ENCODE peak calls at places on chromosomes 11 and 22, in six cellular contexts. T, G, Q, B, X and Z are unnamed samples.

GRCh38 chr11:42066113-42066512 is 606.7 kb upstream of the LRRC4C start:
- DNase-seq in Q (no peak), G (no peak), T (no peak), X (peak), B (no peak), Z (no peak)

GRCh38 chr11:32891657-32892354 is 805 bp upstream of the QSER1 start:
- DNase-seq in Q (no peak), T (no peak), X (no peak), G (no peak), B (no peak), Z (no peak)

GRCh38 chr11:62132188-62132587 is 8.4 kb downstream of the INCENP start:
- DNase-seq in G (no peak), T (no peak), X (no peak), B (no peak), Q (no peak), Z (no peak)

GRCh38 chr22:50191041-50191740 is 5.5 kb downstream of the TRABD start:
- DNase-seq in B (peak), T (peak), Q (peak), X (no peak), G (peak), Z (peak)

GRCh38 chr11:118401880-118402590 is 629 bp downstream of the ATP5MG start:
- DNase-seq in T (no peak), X (no peak), Q (no peak), B (no peak), G (no peak), Z (no peak)

GRCh38 chr22:29344137-29344536 is 28.6 kb upstream of the RASL10A start:
- DNase-seq in T (peak), G (no peak), B (peak), X (peak), Q (no peak), Z (no peak)

GRCh38 chr22:45893516-45893915 is 83.4 kb downstream of the WNT7B start:
- DNase-seq in T (no peak), G (no peak), X (peak), B (no peak), Q (no peak), Z (no peak)

GRCh38 chr11:57680552-57680874 is 12.6 kb downstream of the ZDHHC5 start:
- DNase-seq in B (no peak), G (no peak), Q (no peak), X (no peak), T (no peak), Z (no peak)

GRCh38 chr11:75654314-75654713 is 14.5 kb downstream of the MAP6 start:
- DNase-seq in G (peak), Q (no peak), T (no peak), X (no peak), B (no peak), Z (no peak)

GRCh38 chr22:32987081-32987631 is 71.0 kb downstream of the SYN3 start:
- DNase-seq in X (no peak), T (no peak), Q (no peak), G (no peak), B (no peak), Z (no peak)

GRCh38 chr11:75896843-75897419 is 81.9 kb downstream of the UVRAG start:
- DNase-seq in G (no peak), Q (no peak), T (no peak), B (peak), X (no peak), Z (no peak)

GRCh38 chr11:19673924-19674390 is 38.7 kb upstream of the NAV2 start:
- DNase-seq in B (peak), T (peak), X (peak), G (no peak), Q (no peak), Z (peak)

GRCh38 chr11:6925636-6926207 is 504 bp upstream of the ZNF215 start:
- DNase-seq in G (no peak), Q (no peak), X (no peak), T (no peak), B (no peak), Z (no peak)

GRCh38 chr11:32259641-32260081 is 168.8 kb downstream of the RCN1 start:
- DNase-seq in T (peak), Q (no peak), B (peak), X (no peak), G (peak), Z (no peak)

GRCh38 chr22:41411021-41411851 is 29.5 kb downstream of the TEF start:
- DNase-seq in B (peak), T (no peak), Q (no peak), X (peak), G (no peak), Z (no peak)

GRCh38 chr11:117550466-117550865 is 222.8 kb downstream of the CEP164 start:
- DNase-seq in G (no peak), B (no peak), Q (no peak), T (no peak), X (no peak), Z (no peak)

GRCh38 chr11:30281476-30282288 is 41.2 kb upstream of the ARL14EP start:
- DNase-seq in B (no peak), X (no peak), G (no peak), Q (no peak), T (no peak), Z (no peak)

GRCh38 chr11:102138677-102139076 is 28.4 kb downstream of the YAP1 start:
- DNase-seq in Q (no peak), G (no peak), X (no peak), T (no peak), B (no peak), Z (no peak)

GRCh38 chr11:117725048-117725734 is 71.8 kb downstream of the DSCAML1 start:
- DNase-seq in B (no peak), Q (no peak), G (no peak), T (no peak), X (no peak), Z (no peak)

GRCh38 chr11:96021901-96022650 is 98.2 kb upstream of the MTMR2 start:
- DNase-seq in Q (no peak), T (no peak), X (no peak), B (no peak), G (no peak), Z (no peak)

DNA sequence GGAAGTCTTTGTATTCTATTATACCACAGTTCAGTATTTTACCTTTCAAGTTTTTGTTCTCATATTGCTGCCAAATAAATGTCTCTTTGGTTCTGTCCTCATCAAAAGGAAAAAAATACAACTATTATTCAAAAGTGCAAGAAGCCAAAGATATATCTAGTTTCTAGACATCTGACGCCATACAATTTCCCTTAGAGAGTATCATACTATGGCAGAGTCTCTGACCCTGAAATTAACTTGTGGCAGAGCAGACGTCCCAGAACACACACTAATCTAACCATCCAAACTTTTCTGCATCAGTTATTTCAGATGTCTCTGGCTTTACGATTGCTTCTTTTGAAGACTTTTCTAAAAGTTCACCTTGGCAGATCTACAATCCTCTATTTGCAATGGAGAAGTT is 2.6 kb downstream of the OR51T1 start:
- DNase-seq in B (no peak), G (no peak), Q (no peak), X (no peak), T (no peak), Z (no peak)
- TF ChIP-seq CTCF in B (no peak), G (no peak), Q (no peak), X (no peak), T (no peak), Z (no peak)

DNA sequence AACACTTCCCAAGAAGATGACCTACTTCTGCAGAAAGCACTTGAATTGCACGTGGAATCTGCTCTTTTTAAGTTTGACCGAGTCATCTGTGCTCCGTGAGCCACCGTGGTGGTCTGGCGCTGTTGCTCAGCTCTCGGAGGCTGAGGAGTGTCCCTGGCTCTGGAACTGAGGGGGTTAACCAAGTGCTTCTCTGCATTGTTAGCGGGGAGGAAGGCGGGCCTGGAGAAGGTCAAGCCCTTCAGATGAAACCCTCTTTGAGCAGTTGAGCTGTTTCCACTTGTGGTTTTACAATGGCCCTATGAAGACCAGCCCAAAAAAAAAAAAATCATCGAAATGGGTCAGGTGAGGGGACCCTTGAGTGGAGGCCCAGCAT is 286.4 kb downstream of the NTM start:
- DNase-seq in B (peak), G (no peak), T (no peak), Q (no peak), X (no peak), Z (peak)
- TF ChIP-seq CTCF in B (no peak), G (no peak), T (no peak), Q (no peak), X (no peak), Z (no peak)

DNA sequence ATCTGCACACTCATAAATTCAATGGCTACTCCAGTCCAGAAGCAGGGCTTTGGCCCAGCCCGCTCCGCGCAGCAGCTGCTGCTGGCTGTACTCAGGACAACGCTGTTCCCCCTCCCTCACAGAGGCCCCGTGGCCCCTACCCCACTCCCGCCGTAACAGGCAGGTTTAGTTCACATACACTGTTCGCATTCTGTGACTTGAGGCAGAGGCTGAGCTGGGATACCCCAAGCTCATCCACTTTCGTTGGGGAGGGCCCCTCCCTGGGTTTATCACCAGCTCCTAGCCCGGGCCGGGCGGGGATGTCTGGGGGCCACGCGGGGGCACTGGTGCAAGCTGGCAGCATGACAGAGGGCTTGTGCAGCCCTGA is 52.4 kb downstream of the SYT13 start:
- DNase-seq in X (no peak), B (no peak), Q (no peak), G (no peak), T (no peak), Z (no peak)
- TF ChIP-seq CTCF in X (no peak), B (no peak), Q (no peak), G (no peak), T (no peak), Z (no peak)

DNA sequence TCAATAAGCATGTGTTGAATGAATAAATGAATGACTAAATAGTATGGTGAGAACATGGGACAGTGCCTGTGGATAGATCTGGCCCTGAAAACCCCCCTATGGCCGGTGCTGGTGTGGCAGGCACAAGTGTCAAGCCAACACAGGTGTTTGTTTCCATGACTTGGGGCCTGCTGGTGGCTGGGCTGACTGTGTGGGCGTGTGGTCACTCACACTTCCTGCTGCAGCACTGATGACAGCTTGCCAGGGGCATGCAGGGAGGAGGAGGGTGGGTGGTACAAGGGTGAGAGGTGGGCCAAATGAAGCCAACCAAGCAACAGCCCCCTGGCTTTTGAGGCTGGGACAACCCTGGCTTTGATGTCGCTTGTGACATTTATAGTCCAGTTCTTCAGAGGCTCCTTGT is 30.3 kb upstream of the ABCC8 start:
- DNase-seq in Q (no peak), X (no peak), B (no peak), G (peak), T (no peak), Z (no peak)
- TF ChIP-seq CTCF in Q (no peak), X (no peak), B (no peak), G (no peak), T (no peak), Z (no peak)